ENCODE peak calls at places on chromosomes 1 and 21, in ten cellular contexts. C, U, O, W, L, P, T, E, V and X are unnamed samples.

GRCh38 chr1:92980732-92981647 is 19.7 kb upstream of the DIPK1A start:
- DNase-seq in C (no peak), U (no peak), O (no peak), W (no peak), L (peak; percentile 31), P (no peak), T (no peak), E (no peak), V (no peak), X (no peak)

GRCh38 chr1:1625824-1626206 is 6.2 kb upstream of the MMP23B start:
- DNase-seq in C (no peak), U (no peak), O (no peak), W (no peak), L (no peak), P (no peak), T (no peak), E (no peak), V (no peak), X (no peak)

GRCh38 chr1:14968251-14968812 is 185.2 kb upstream of the TMEM51 start:
- DNase-seq in C (peak; percentile 85), U (peak; percentile 91), O (peak; percentile 98), W (no peak), L (no peak), P (no peak), T (no peak), E (peak; percentile 90), V (peak; percentile 67), X (no peak)

GRCh38 chr1:3944621-3944914 is 44.5 kb upstream of the C1orf174 start:
- DNase-seq in C (no peak), U (no peak), O (no peak), W (no peak), L (no peak), P (no peak), T (no peak), E (no peak), V (no peak), X (no peak)

GRCh38 chr1:160125761-160126160 is 10.2 kb downstream of the ATP1A2 start:
- DNase-seq in C (peak; percentile 22), U (peak; percentile 58), O (peak; percentile 76), W (no peak), L (no peak), P (no peak), T (no peak), E (no peak), V (no peak), X (no peak)

GRCh38 chr1:29736582-29737188 is 500.4 kb downstream of the PTPRU start:
- DNase-seq in C (no peak), U (peak; percentile 53), O (peak; percentile 72), W (peak; percentile 36), L (peak; percentile 35), P (peak; percentile 78), T (peak; percentile 22), E (no peak), V (peak; percentile 31), X (no peak)

GRCh38 chr1:46043491-46044017 is 88.9 kb downstream of the PIK3R3 start:
- DNase-seq in C (peak; percentile 43), U (no peak), O (no peak), W (no peak), L (no peak), P (peak; percentile 97), T (no peak), E (no peak), V (no peak), X (no peak)

GRCh38 chr21:38917045-38917774 is 111.5 kb downstream of the ETS2 start:
- DNase-seq in C (peak; percentile 53), U (no peak), O (no peak), W (peak; percentile 50), L (no peak), P (no peak), T (no peak), E (no peak), V (no peak), X (no peak)

GRCh38 chr21:34027727-34028461 is 45.5 kb upstream of the MRPS6 start:
- DNase-seq in C (no peak), U (peak; percentile 76), O (peak; percentile 60), W (no peak), L (no peak), P (no peak), T (no peak), E (no peak), V (no peak), X (no peak)

GRCh38 chr1:34320081-34320480 is 143.4 kb downstream of the C1orf94 start:
- DNase-seq in C (no peak), U (peak; percentile 56), O (peak; percentile 70), W (no peak), L (no peak), P (no peak), T (no peak), E (no peak), V (no peak), X (no peak)

DNA sequence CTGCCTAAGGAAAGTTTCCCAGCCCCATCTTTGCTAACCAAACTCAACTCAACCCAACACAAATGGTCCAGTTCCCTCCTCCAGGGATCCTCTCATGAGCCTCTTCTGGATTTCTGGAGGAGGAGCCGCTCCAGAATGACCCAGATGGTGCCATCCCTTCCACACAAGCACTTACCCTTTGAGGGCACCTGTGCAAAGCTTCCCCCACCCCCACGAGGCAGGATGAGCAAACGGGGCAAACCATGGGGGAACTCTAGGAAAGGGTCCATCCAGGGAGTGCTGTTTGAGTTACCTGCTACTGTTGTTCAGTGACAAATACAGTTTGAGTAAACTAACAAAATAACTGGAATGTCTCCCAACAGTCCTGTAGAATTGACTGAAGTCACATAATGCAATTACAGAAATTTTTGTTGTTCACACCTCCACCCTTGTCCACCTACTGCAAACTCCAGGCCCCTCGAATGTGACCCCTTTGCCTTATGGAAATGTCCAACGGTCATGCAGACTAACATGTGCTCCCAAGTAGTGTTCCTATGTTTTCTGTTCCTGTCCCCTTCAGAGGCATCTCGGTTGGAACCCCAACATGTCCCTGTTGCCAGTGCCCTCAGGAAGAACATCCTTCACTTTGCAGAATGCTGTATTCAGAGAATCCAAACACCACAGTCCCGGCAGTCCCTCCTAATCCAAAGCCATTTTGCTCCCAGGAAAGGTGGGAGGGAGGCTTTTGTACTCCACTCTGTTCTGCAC is 160.1 kb downstream of the RRAGC start:
- DNase-seq in C (no peak), U (no peak), O (no peak), W (no peak), L (no peak), P (no peak), T (no peak), E (no peak), V (no peak), X (no peak)
- H3K27me3 ChIP-seq in C (peaks cover 11% of the 10 kb centered on the region), U (no peaks in the 10 kb centered on the region), O (no peaks in the 10 kb centered on the region), W (no peaks in the 10 kb centered on the region), L (peaks cover 46% of the 10 kb centered on the region), P (no peaks in the 10 kb centered on the region), T (no peaks in the 10 kb centered on the region), E (no peaks in the 10 kb centered on the region), V (no peaks in the 10 kb centered on the region), X (peaks cover 14% of the 10 kb centered on the region)

GRCh38 chr1:57886376-57886775 is 462.5 kb upstream of the DAB1 start:
- DNase-seq in C (no peak), U (no peak), O (no peak), W (no peak), L (no peak), P (no peak), T (no peak), E (no peak), V (no peak), X (no peak)

GRCh38 chr1:57879700-57880099 is 455.8 kb upstream of the DAB1 start:
- DNase-seq in C (no peak), U (no peak), O (no peak), W (no peak), L (no peak), P (no peak), T (no peak), E (no peak), V (no peak), X (no peak)

GRCh38 chr1:57883145-57883699 is 459.4 kb upstream of the DAB1 start:
- DNase-seq in C (no peak), U (no peak), O (no peak), W (no peak), L (no peak), P (no peak), T (no peak), E (no peak), V (no peak), X (no peak)

DNA sequence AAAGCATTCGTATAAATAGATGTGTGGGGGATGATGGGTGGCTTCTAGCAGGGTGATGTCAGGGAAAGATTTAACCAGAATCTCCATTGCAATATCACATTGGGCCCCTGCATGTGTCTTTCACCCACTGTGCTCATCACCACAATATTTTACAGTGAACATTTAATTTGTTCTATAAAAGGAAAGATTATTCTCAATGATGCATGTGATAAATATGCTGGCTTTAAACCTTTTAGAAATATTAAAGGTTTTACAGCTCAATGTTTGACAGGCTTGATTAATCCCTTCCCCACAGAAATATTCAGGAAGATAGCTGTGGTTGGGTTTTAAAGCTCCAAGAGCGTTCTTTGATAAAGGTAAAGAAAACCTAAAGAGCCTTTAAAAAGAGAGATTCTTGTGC is 457.8 kb upstream of the DAB1 start:
- DNase-seq in C (no peak), U (peak; percentile 64), O (no peak), W (no peak), L (no peak), P (no peak), T (no peak), E (no peak), V (no peak), X (no peak)
- H3K27me3 ChIP-seq in C (no peaks in the 10 kb centered on the region), U (no peaks in the 10 kb centered on the region), O (peaks cover 8% of the 10 kb centered on the region), W (no peaks in the 10 kb centered on the region), L (peaks cover 4% of the 10 kb centered on the region), P (no peaks in the 10 kb centered on the region), T (no peaks in the 10 kb centered on the region), E (no peaks in the 10 kb centered on the region), V (no peaks in the 10 kb centered on the region), X (no peaks in the 10 kb centered on the region)

GRCh38 chr1:101613549-101613948 is 376.7 kb downstream of the S1PR1 start:
- DNase-seq in C (no peak), U (peak; percentile 26), O (no peak), W (no peak), L (no peak), P (no peak), T (no peak), E (no peak), V (peak; percentile 71), X (no peak)

GRCh38 chr1:101618900-101619299 is 377.8 kb downstream of the OLFM3 start:
- DNase-seq in C (no peak), U (no peak), O (no peak), W (no peak), L (no peak), P (no peak), T (no peak), E (no peak), V (no peak), X (no peak)
- H3K27me3 ChIP-seq in C (no peaks in the 10 kb centered on the region), U (no peaks in the 10 kb centered on the region), O (no peaks in the 10 kb centered on the region), W (no peaks in the 10 kb centered on the region), L (no peaks in the 10 kb centered on the region), P (no peaks in the 10 kb centered on the region), T (no peaks in the 10 kb centered on the region), E (no peaks in the 10 kb centered on the region), V (no peaks in the 10 kb centered on the region), X (no peaks in the 10 kb centered on the region)

GRCh38 chr21:18521204-18521603 is 117.6 kb upstream of the TMPRSS15 start:
- DNase-seq in C (no peak), U (no peak), O (no peak), W (no peak), L (no peak), P (no peak), T (no peak), E (no peak), V (no peak), X (no peak)

GRCh38 chr21:18522181-18522771 is 118.7 kb upstream of the TMPRSS15 start:
- DNase-seq in C (no peak), U (peak; percentile 17), O (no peak), W (no peak), L (no peak), P (no peak), T (no peak), E (no peak), V (peak; percentile 26), X (no peak)

GRCh38 chr21:18517905-18518566 is 114.5 kb upstream of the TMPRSS15 start:
- DNase-seq in C (no peak), U (peak; percentile 1), O (no peak), W (no peak), L (no peak), P (no peak), T (no peak), E (no peak), V (no peak), X (no peak)
- H3K27me3 ChIP-seq in C (no peaks in the 10 kb centered on the region), U (no peaks in the 10 kb centered on the region), O (no peaks in the 10 kb centered on the region), W (no peaks in the 10 kb centered on the region), L (no peaks in the 10 kb centered on the region), P (no peaks in the 10 kb centered on the region), T (no peaks in the 10 kb centered on the region), E (no peaks in the 10 kb centered on the region), V (no peaks in the 10 kb centered on the region), X (no peaks in the 10 kb centered on the region)